ENCODE peak calls at places on chromosomes 1 and 21, in four cellular contexts. G, N, K and W are unnamed samples.

GRCh38 chr1:149843302-149844041 is 55.9 kb upstream of the BOLA1 start:
- DNase-seq in G (no peak), N (peak), K (no peak), W (no peak)

GRCh38 chr1:205060746-205061145 is 17.7 kb downstream of the CNTN2 start:
- DNase-seq in G (no peak), N (no peak), K (no peak), W (no peak)

GRCh38 chr21:15164678-15165303 is 100.0 kb upstream of the NRIP1 start:
- DNase-seq in G (no peak), N (no peak), K (no peak), W (no peak)

GRCh38 chr21:45217010-45217409 is 70.7 kb downstream of the POFUT2 start:
- DNase-seq in G (no peak), N (no peak), K (no peak), W (no peak)

GRCh38 chr1:83905315-83905907 is 93.5 kb downstream of the TTLL7 start:
- DNase-seq in G (no peak), N (peak), K (no peak), W (peak)

GRCh38 chr1:55194851-55195250 is 20.3 kb downstream of the USP24 start:
- DNase-seq in G (no peak), N (no peak), K (no peak), W (no peak)

GRCh38 chr1:22286491-22286890 is 143.6 kb upstream of the WNT4 start:
- DNase-seq in G (no peak), N (no peak), K (no peak), W (no peak)

GRCh38 chr1:219660666-219661463 is 48.0 kb upstream of the ZC3H11B start:
- DNase-seq in G (peak), N (peak), K (peak), W (peak)